ENCODE peak calls at places on chromosome 15, in six cellular contexts. One of them, this sample, is unnamed.

GRCh38 chr15:77546050-77546501 is 86.6 kb downstream of the LINGO1 start:
- DNase-seq in thoracic aorta: no peak
- DNase-seq in activated naive CD4-positive, alpha-beta T cell treated with Interleukin-2 at 50 U/mL for 16 hours: no peak
- DNase-seq in M059J: peak
- DNase-seq in NCI-H1092: no peak
- DNase-seq in nucleus accumbens: no peak
- DNase-seq in this sample: no peak

GRCh38 chr15:40449275-40449674 is 8.5 kb downstream of the BAHD1 start:
- DNase-seq in activated naive CD4-positive, alpha-beta T cell treated with Interleukin-2 at 50 U/mL for 16 hours: no peak
- DNase-seq in nucleus accumbens: no peak
- DNase-seq in NCI-H1092: no peak
- DNase-seq in M059J: peak
- DNase-seq in thoracic aorta: no peak
- DNase-seq in this sample: no peak

GRCh38 chr15:65077981-65078352 is 1.4 kb downstream of the KBTBD13 start:
- DNase-seq in nucleus accumbens: no peak
- DNase-seq in NCI-H1092: peak
- DNase-seq in activated naive CD4-positive, alpha-beta T cell treated with Interleukin-2 at 50 U/mL for 16 hours: peak
- DNase-seq in M059J: no peak
- DNase-seq in thoracic aorta: no peak
- DNase-seq in this sample: no peak

GRCh38 chr15:34084086-34084485 is 17.6 kb downstream of the EMC7 start:
- DNase-seq in NCI-H1092: no peak
- DNase-seq in thoracic aorta: no peak
- DNase-seq in nucleus accumbens: no peak
- DNase-seq in activated naive CD4-positive, alpha-beta T cell treated with Interleukin-2 at 50 U/mL for 16 hours: no peak
- DNase-seq in M059J: peak
- DNase-seq in this sample: no peak

GRCh38 chr15:68316061-68316804 is 38.7 kb downstream of the FEM1B start:
- DNase-seq in NCI-H1092: no peak
- DNase-seq in nucleus accumbens: no peak
- DNase-seq in M059J: no peak
- DNase-seq in thoracic aorta: no peak
- DNase-seq in activated naive CD4-positive, alpha-beta T cell treated with Interleukin-2 at 50 U/mL for 16 hours: no peak
- DNase-seq in this sample: no peak

GRCh38 chr15:101394654-101395053 is 94.9 kb downstream of the PCSK6 start:
- DNase-seq in thoracic aorta: no peak
- DNase-seq in nucleus accumbens: no peak
- DNase-seq in M059J: no peak
- DNase-seq in activated naive CD4-positive, alpha-beta T cell treated with Interleukin-2 at 50 U/mL for 16 hours: no peak
- DNase-seq in NCI-H1092: no peak
- DNase-seq in this sample: no peak

GRCh38 chr15:37880009-37880834 is 54.2 kb upstream of the TMCO5A start:
- DNase-seq in nucleus accumbens: no peak
- DNase-seq in activated naive CD4-positive, alpha-beta T cell treated with Interleukin-2 at 50 U/mL for 16 hours: no peak
- DNase-seq in NCI-H1092: peak
- DNase-seq in M059J: peak
- DNase-seq in thoracic aorta: no peak
- DNase-seq in this sample: no peak

GRCh38 chr15:68022061-68022460 is 32.1 kb upstream of the PIAS1 start:
- DNase-seq in nucleus accumbens: no peak
- DNase-seq in thoracic aorta: no peak
- DNase-seq in activated naive CD4-positive, alpha-beta T cell treated with Interleukin-2 at 50 U/mL for 16 hours: no peak
- DNase-seq in M059J: no peak
- DNase-seq in NCI-H1092: no peak
- DNase-seq in this sample: no peak

GRCh38 chr15:91268510-91268909 is 168.5 kb downstream of the SV2B start:
- DNase-seq in nucleus accumbens: no peak
- DNase-seq in thoracic aorta: no peak
- DNase-seq in M059J: no peak
- DNase-seq in activated naive CD4-positive, alpha-beta T cell treated with Interleukin-2 at 50 U/mL for 16 hours: peak
- DNase-seq in NCI-H1092: no peak
- DNase-seq in this sample: no peak

GRCh38 chr15:58241872-58242271 is 103.7 kb downstream of the AQP9 start:
- DNase-seq in NCI-H1092: no peak
- DNase-seq in M059J: no peak
- DNase-seq in activated naive CD4-positive, alpha-beta T cell treated with Interleukin-2 at 50 U/mL for 16 hours: no peak
- DNase-seq in nucleus accumbens: no peak
- DNase-seq in thoracic aorta: no peak
- DNase-seq in this sample: no peak

GRCh38 chr15:101556273-101556672 is 66.8 kb upstream of the PCSK6 start:
- DNase-seq in activated naive CD4-positive, alpha-beta T cell treated with Interleukin-2 at 50 U/mL for 16 hours: no peak
- DNase-seq in M059J: no peak
- DNase-seq in nucleus accumbens: no peak
- DNase-seq in NCI-H1092: no peak
- DNase-seq in thoracic aorta: no peak
- DNase-seq in this sample: no peak

GRCh38 chr15:73918784-73919183 is 7.5 kb upstream of the LOXL1 start:
- DNase-seq in thoracic aorta: no peak
- DNase-seq in nucleus accumbens: no peak
- DNase-seq in NCI-H1092: no peak
- DNase-seq in activated naive CD4-positive, alpha-beta T cell treated with Interleukin-2 at 50 U/mL for 16 hours: no peak
- DNase-seq in M059J: no peak
- DNase-seq in this sample: no peak

GRCh38 chr15:68114356-68114755 is 60.2 kb downstream of the PIAS1 start:
- DNase-seq in activated naive CD4-positive, alpha-beta T cell treated with Interleukin-2 at 50 U/mL for 16 hours: no peak
- DNase-seq in thoracic aorta: no peak
- DNase-seq in M059J: peak
- DNase-seq in nucleus accumbens: no peak
- DNase-seq in NCI-H1092: no peak
- DNase-seq in this sample: no peak

GRCh38 chr15:43930079-43930478 is 103.3 kb downstream of the WDR76 start:
- DNase-seq in activated naive CD4-positive, alpha-beta T cell treated with Interleukin-2 at 50 U/mL for 16 hours: no peak
- DNase-seq in M059J: peak
- DNase-seq in NCI-H1092: no peak
- DNase-seq in nucleus accumbens: no peak
- DNase-seq in thoracic aorta: no peak
- DNase-seq in this sample: no peak

GRCh38 chr15:76204558-76204845 is 106.8 kb downstream of the ETFA start:
- DNase-seq in nucleus accumbens: no peak
- DNase-seq in NCI-H1092: no peak
- DNase-seq in activated naive CD4-positive, alpha-beta T cell treated with Interleukin-2 at 50 U/mL for 16 hours: no peak
- DNase-seq in thoracic aorta: no peak
- DNase-seq in M059J: no peak
- DNase-seq in this sample: no peak

GRCh38 chr15:39592500-39592899 is 11.6 kb downstream of the THBS1 start:
- DNase-seq in thoracic aorta: no peak
- DNase-seq in activated naive CD4-positive, alpha-beta T cell treated with Interleukin-2 at 50 U/mL for 16 hours: no peak
- DNase-seq in NCI-H1092: no peak
- DNase-seq in M059J: peak
- DNase-seq in nucleus accumbens: no peak
- DNase-seq in this sample: no peak

GRCh38 chr15:89820651-89821611 is 6.3 kb upstream of the ANPEP start:
- DNase-seq in activated naive CD4-positive, alpha-beta T cell treated with Interleukin-2 at 50 U/mL for 16 hours: no peak
- DNase-seq in M059J: peak
- DNase-seq in nucleus accumbens: no peak
- DNase-seq in NCI-H1092: no peak
- DNase-seq in thoracic aorta: no peak
- DNase-seq in this sample: no peak

GRCh38 chr15:63107895-63108546 is 13.6 kb upstream of the LACTB start:
- DNase-seq in M059J: peak
- DNase-seq in nucleus accumbens: no peak
- DNase-seq in activated naive CD4-positive, alpha-beta T cell treated with Interleukin-2 at 50 U/mL for 16 hours: no peak
- DNase-seq in NCI-H1092: no peak
- DNase-seq in thoracic aorta: no peak
- DNase-seq in this sample: no peak

GRCh38 chr15:62758126-62758951 is 284.2 kb upstream of the TPM1 start:
- DNase-seq in activated naive CD4-positive, alpha-beta T cell treated with Interleukin-2 at 50 U/mL for 16 hours: no peak
- DNase-seq in M059J: peak
- DNase-seq in nucleus accumbens: no peak
- DNase-seq in thoracic aorta: peak
- DNase-seq in NCI-H1092: no peak
- DNase-seq in this sample: no peak

GRCh38 chr15:70566047-70566835 is 197.1 kb downstream of the UACA start:
- DNase-seq in NCI-H1092: no peak
- DNase-seq in nucleus accumbens: no peak
- DNase-seq in activated naive CD4-positive, alpha-beta T cell treated with Interleukin-2 at 50 U/mL for 16 hours: no peak
- DNase-seq in M059J: no peak
- DNase-seq in thoracic aorta: no peak
- DNase-seq in this sample: no peak

GRCh38 chr15:78111788-78112187 is 19.4 kb downstream of the SH2D7 start:
- DNase-seq in thoracic aorta: no peak
- DNase-seq in NCI-H1092: no peak
- DNase-seq in M059J: no peak
- DNase-seq in activated naive CD4-positive, alpha-beta T cell treated with Interleukin-2 at 50 U/mL for 16 hours: no peak
- DNase-seq in nucleus accumbens: no peak
- DNase-seq in this sample: no peak

GRCh38 chr15:46275701-46276100 is 640.9 kb downstream of the SQOR start:
- DNase-seq in M059J: no peak
- DNase-seq in nucleus accumbens: no peak
- DNase-seq in thoracic aorta: no peak
- DNase-seq in NCI-H1092: no peak
- DNase-seq in activated naive CD4-positive, alpha-beta T cell treated with Interleukin-2 at 50 U/mL for 16 hours: no peak
- DNase-seq in this sample: no peak

GRCh38 chr15:58038426-58039106 is 26.9 kb downstream of the ALDH1A2 start:
- DNase-seq in NCI-H1092: peak
- DNase-seq in activated naive CD4-positive, alpha-beta T cell treated with Interleukin-2 at 50 U/mL for 16 hours: no peak
- DNase-seq in thoracic aorta: no peak
- DNase-seq in nucleus accumbens: no peak
- DNase-seq in M059J: peak
- DNase-seq in this sample: no peak

GRCh38 chr15:74443100-74443909 is 9.5 kb upstream of the SEMA7A start:
- DNase-seq in NCI-H1092: no peak
- DNase-seq in nucleus accumbens: no peak
- DNase-seq in M059J: no peak
- DNase-seq in activated naive CD4-positive, alpha-beta T cell treated with Interleukin-2 at 50 U/mL for 16 hours: no peak
- DNase-seq in thoracic aorta: no peak
- DNase-seq in this sample: no peak

GRCh38 chr15:34987182-34987488 is 952 bp downstream of the ZNF770 start:
- DNase-seq in NCI-H1092: no peak
- DNase-seq in M059J: no peak
- DNase-seq in thoracic aorta: no peak
- DNase-seq in nucleus accumbens: no peak
- DNase-seq in activated naive CD4-positive, alpha-beta T cell treated with Interleukin-2 at 50 U/mL for 16 hours: no peak
- DNase-seq in this sample: no peak

GRCh38 chr15:52733078-52733477 is 53.9 kb upstream of the ATOSA start:
- DNase-seq in thoracic aorta: no peak
- DNase-seq in M059J: no peak
- DNase-seq in nucleus accumbens: no peak
- DNase-seq in activated naive CD4-positive, alpha-beta T cell treated with Interleukin-2 at 50 U/mL for 16 hours: no peak
- DNase-seq in NCI-H1092: no peak
- DNase-seq in this sample: no peak

GRCh38 chr15:36472672-36473071 is 106.8 kb upstream of the CDIN1 start:
- DNase-seq in thoracic aorta: no peak
- DNase-seq in M059J: no peak
- DNase-seq in activated naive CD4-positive, alpha-beta T cell treated with Interleukin-2 at 50 U/mL for 16 hours: no peak
- DNase-seq in NCI-H1092: no peak
- DNase-seq in nucleus accumbens: no peak
- DNase-seq in this sample: no peak

GRCh38 chr15:40949756-40950207 is 3.5 kb upstream of the CHAC1 start:
- DNase-seq in nucleus accumbens: no peak
- DNase-seq in M059J: no peak
- DNase-seq in activated naive CD4-positive, alpha-beta T cell treated with Interleukin-2 at 50 U/mL for 16 hours: no peak
- DNase-seq in NCI-H1092: no peak
- DNase-seq in thoracic aorta: no peak
- DNase-seq in this sample: no peak

GRCh38 chr15:33543957-33544356 is 233.2 kb downstream of the RYR3 start:
- DNase-seq in nucleus accumbens: no peak
- DNase-seq in M059J: no peak
- DNase-seq in activated naive CD4-positive, alpha-beta T cell treated with Interleukin-2 at 50 U/mL for 16 hours: no peak
- DNase-seq in thoracic aorta: no peak
- DNase-seq in NCI-H1092: no peak
- DNase-seq in this sample: no peak

GRCh38 chr15:70486451-70487379 is 276.6 kb downstream of the UACA start:
- DNase-seq in nucleus accumbens: no peak
- DNase-seq in activated naive CD4-positive, alpha-beta T cell treated with Interleukin-2 at 50 U/mL for 16 hours: peak
- DNase-seq in M059J: peak
- DNase-seq in thoracic aorta: no peak
- DNase-seq in NCI-H1092: no peak
- DNase-seq in this sample: no peak

GRCh38 chr15:73954188-73955145 is 28.2 kb downstream of the LOXL1 start:
- DNase-seq in NCI-H1092: no peak
- DNase-seq in M059J: no peak
- DNase-seq in activated naive CD4-positive, alpha-beta T cell treated with Interleukin-2 at 50 U/mL for 16 hours: no peak
- DNase-seq in thoracic aorta: no peak
- DNase-seq in nucleus accumbens: no peak
- DNase-seq in this sample: no peak

GRCh38 chr15:35306361-35306981 is 221.4 kb upstream of the NANOGP8 start:
- DNase-seq in NCI-H1092: no peak
- DNase-seq in activated naive CD4-positive, alpha-beta T cell treated with Interleukin-2 at 50 U/mL for 16 hours: no peak
- DNase-seq in thoracic aorta: no peak
- DNase-seq in M059J: peak
- DNase-seq in nucleus accumbens: no peak
- DNase-seq in this sample: no peak

GRCh38 chr15:45151998-45152828 is 22.4 kb downstream of the DUOX1 start:
- DNase-seq in NCI-H1092: no peak
- DNase-seq in M059J: no peak
- DNase-seq in nucleus accumbens: no peak
- DNase-seq in thoracic aorta: no peak
- DNase-seq in activated naive CD4-positive, alpha-beta T cell treated with Interleukin-2 at 50 U/mL for 16 hours: no peak
- DNase-seq in this sample: peak

GRCh38 chr15:23565395-23566069 is at the start of gene MKRN3:
- DNase-seq in activated naive CD4-positive, alpha-beta T cell treated with Interleukin-2 at 50 U/mL for 16 hours: peak
- DNase-seq in NCI-H1092: no peak
- DNase-seq in thoracic aorta: no peak
- DNase-seq in M059J: peak
- DNase-seq in nucleus accumbens: no peak
- DNase-seq in this sample: peak

GRCh38 chr15:75712668-75713337 is at the start of gene CSPG4:
- DNase-seq in activated naive CD4-positive, alpha-beta T cell treated with Interleukin-2 at 50 U/mL for 16 hours: no peak
- DNase-seq in NCI-H1092: no peak
- DNase-seq in thoracic aorta: no peak
- DNase-seq in nucleus accumbens: no peak
- DNase-seq in M059J: peak
- DNase-seq in this sample: no peak

GRCh38 chr15:83115410-83115809 is 8.0 kb downstream of the TM6SF1 start:
- DNase-seq in thoracic aorta: no peak
- DNase-seq in nucleus accumbens: no peak
- DNase-seq in NCI-H1092: no peak
- DNase-seq in M059J: no peak
- DNase-seq in activated naive CD4-positive, alpha-beta T cell treated with Interleukin-2 at 50 U/mL for 16 hours: no peak
- DNase-seq in this sample: no peak

GRCh38 chr15:55738715-55739114 is 4.2 kb downstream of the PRTG start:
- DNase-seq in thoracic aorta: no peak
- DNase-seq in M059J: no peak
- DNase-seq in activated naive CD4-positive, alpha-beta T cell treated with Interleukin-2 at 50 U/mL for 16 hours: no peak
- DNase-seq in nucleus accumbens: no peak
- DNase-seq in NCI-H1092: no peak
- DNase-seq in this sample: no peak

GRCh38 chr15:57881361-57881760 is 174.8 kb downstream of the POLR2M start:
- DNase-seq in nucleus accumbens: no peak
- DNase-seq in activated naive CD4-positive, alpha-beta T cell treated with Interleukin-2 at 50 U/mL for 16 hours: no peak
- DNase-seq in NCI-H1092: no peak
- DNase-seq in M059J: peak
- DNase-seq in thoracic aorta: no peak
- DNase-seq in this sample: no peak

This sample was measured in posterior cingulate gyrus.